ENCODE peak calls at places on chromosome 14, in five cellular contexts. G is HCT116, V is transverse colon, I is spleen, D is HL-60. O is an unnamed sample.

GRCh38 chr14:85573406-85573805 is 43.5 kb downstream of the FLRT2 start:
- DNase-seq in G (no peak), V (no peak), I (no peak), D (no peak), O (no peak)

GRCh38 chr14:69260979-69261605 is 1.1 kb downstream of the GALNT16 start:
- DNase-seq in G (no peak), V (peak), I (peak), D (no peak), O (no peak)

GRCh38 chr14:88837495-88837894 is 13.0 kb downstream of the TTC8 start:
- DNase-seq in G (no peak), V (no peak), I (no peak), D (no peak), O (no peak)

GRCh38 chr14:41604793-41605534 is 1.7 kb upstream of the LRFN5 start:
- DNase-seq in G (no peak), V (no peak), I (peak), D (no peak), O (peak)

GRCh38 chr14:43005807-43006206 is 1399.1 kb downstream of the LRFN5 start:
- DNase-seq in G (no peak), V (no peak), I (no peak), D (no peak), O (no peak)

GRCh38 chr14:75295491-75296338 is 17.1 kb downstream of the FOS start:
- DNase-seq in G (no peak), V (peak), I (peak), D (peak), O (no peak)

GRCh38 chr14:33949051-33950037 is 1.5 kb downstream of the EGLN3 start:
- DNase-seq in G (no peak), V (no peak), I (no peak), D (no peak), O (no peak)

GRCh38 chr14:62692490-62693106 is 352.7 kb downstream of the KCNH5 start:
- DNase-seq in G (no peak), V (no peak), I (no peak), D (no peak), O (no peak)

GRCh38 chr14:52348796-52349195 is 34.7 kb downstream of the PTGER2 start:
- DNase-seq in G (no peak), V (no peak), I (no peak), D (no peak), O (no peak)

GRCh38 chr14:53715390-53715730 is 241.3 kb downstream of the BMP4 start:
- DNase-seq in G (peak), V (no peak), I (no peak), D (no peak), O (no peak)

GRCh38 chr14:35403085-35403396 is 1.5 kb downstream of the NFKBIA start:
- DNase-seq in G (no peak), V (peak), I (peak), D (no peak), O (no peak)

GRCh38 chr14:20093442-20093841 is 17.1 kb upstream of the OR4K17 start:
- DNase-seq in G (no peak), V (no peak), I (no peak), D (peak), O (no peak)

GRCh38 chr14:45252356-45253069 is 489 bp downstream of the MIS18BP1 start:
- DNase-seq in G (no peak), V (no peak), I (peak), D (no peak), O (no peak)

GRCh38 chr14:76918176-76918750 is 92.1 kb downstream of the LRRC74A start:
- DNase-seq in G (no peak), V (peak), I (peak), D (no peak), O (no peak)

GRCh38 chr14:76784881-76785280 is 23.6 kb downstream of the VASH1 start:
- DNase-seq in G (peak), V (peak), I (peak), D (no peak), O (no peak)

GRCh38 chr14:91889477-91890211 is 22.3 kb upstream of the TC2N start:
- DNase-seq in G (no peak), V (peak), I (no peak), D (no peak), O (no peak)

GRCh38 chr14:100078997-100079561 is 13.9 kb downstream of the EVL start:
- DNase-seq in G (no peak), V (peak), I (peak), D (no peak), O (peak)

GRCh38 chr14:101962503-101962874 is 1.9 kb upstream of the DYNC1H1 start:
- DNase-seq in G (peak), V (peak), I (peak), D (no peak), O (no peak)

GRCh38 chr14:63470877-63471565 is 72.2 kb downstream of the PPP2R5E start:
- DNase-seq in G (peak), V (no peak), I (no peak), D (no peak), O (no peak)

DNA sequence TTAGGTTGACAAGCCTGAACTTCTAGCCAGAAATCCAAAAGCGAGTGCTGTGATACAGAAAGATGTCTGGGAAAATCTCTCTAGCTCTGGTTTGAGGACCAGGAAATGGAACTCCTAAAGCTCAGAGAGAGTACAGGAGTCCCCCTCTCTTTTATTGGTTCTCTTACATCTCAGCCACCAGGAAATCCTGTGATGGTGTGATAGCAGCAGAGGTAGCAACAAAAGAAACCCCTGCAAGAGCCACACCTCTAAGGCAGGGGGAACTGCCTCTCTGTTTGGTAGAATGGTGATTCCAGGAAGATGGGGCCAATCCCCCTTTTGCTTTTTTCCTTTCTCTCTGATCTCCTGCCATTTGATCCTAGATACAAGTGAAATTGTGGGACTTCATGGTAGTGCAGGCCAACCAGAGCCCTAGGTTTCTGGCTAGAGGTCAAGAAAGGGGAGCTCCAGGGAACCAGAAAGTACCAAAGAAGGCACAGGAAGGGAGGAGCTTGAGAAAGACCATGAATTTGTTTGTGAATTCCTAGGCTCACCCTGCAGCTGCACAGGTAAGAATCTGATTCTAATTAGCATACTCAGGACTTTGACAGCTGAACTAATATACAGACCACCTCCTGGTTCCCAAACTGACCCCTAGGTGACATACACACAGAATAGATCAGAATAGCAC is 88.5 kb downstream of the PAPLN start:
- DNase-seq in G (no peak), V (no peak), I (no peak), D (no peak), O (no peak)
- H3K27ac ChIP-seq in G (no peak), V (no peak), I (no peak), D (no peak), O (no peak)

GRCh38 chr14:54902143-54902520 is 494 bp downstream of the GCH1 start:
- DNase-seq in G (peak), V (peak), I (peak), D (peak), O (no peak)
- TF ChIP-seq POLR2AphosphoS5 in G (no peak), V (peak), I (peak), D (no peak), O (peak)

GRCh38 chr14:24314377-24315193 is 3.3 kb downstream of the LTB4R start:
- DNase-seq in G (no peak), V (no peak), I (no peak), D (no peak), O (no peak)
- H3K27ac ChIP-seq in G (no peak), V (no peak), I (peak), D (peak), O (peak)

GRCh38 chr14:95315156-95315555 is 4.6 kb downstream of the CLMN start:
- DNase-seq in G (no peak), V (no peak), I (no peak), D (no peak), O (no peak)

GRCh38 chr14:95313246-95313645 is 6.5 kb downstream of the CLMN start:
- DNase-seq in G (no peak), V (no peak), I (no peak), D (no peak), O (no peak)

GRCh38 chr14:95314609-95315008 is 5.1 kb downstream of the CLMN start:
- DNase-seq in G (no peak), V (peak), I (no peak), D (peak), O (no peak)

GRCh38 chr14:95315579-95315978 is 4.1 kb downstream of the CLMN start:
- DNase-seq in G (no peak), V (no peak), I (no peak), D (no peak), O (no peak)

DNA sequence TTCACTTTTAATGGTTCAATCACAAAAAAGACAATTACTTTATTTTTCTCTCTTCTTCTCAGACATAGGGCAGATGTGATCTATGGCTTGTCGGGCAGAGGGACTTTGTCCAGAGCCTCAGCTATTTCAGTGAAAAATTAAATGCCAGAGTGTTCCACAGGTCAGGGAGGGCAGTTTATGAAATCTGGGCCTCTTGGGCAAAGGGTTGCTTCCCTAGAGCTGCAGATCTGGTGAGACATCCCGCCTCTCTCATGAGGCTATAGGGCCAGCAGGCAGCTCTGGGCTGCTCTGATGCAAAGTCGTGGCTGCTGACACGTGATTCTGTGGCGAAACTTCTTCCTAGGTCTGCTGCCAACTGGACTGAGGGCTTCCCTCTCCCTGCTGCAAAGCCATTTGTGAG is 6.0 kb downstream of the CLMN start:
- DNase-seq in G (no peak), V (peak), I (no peak), D (peak), O (peak)
- TF ChIP-seq POLR2AphosphoS5 in G (no peak), V (peak), I (peak), D (no peak), O (peak)

GRCh38 chr14:104845033-104845666 is 19.9 kb upstream of the CEP170B start:
- DNase-seq in G (no peak), V (no peak), I (peak), D (no peak), O (no peak)
- H3K27ac ChIP-seq in G (no peak), V (no peak), I (no peak), D (no peak), O (no peak)

GRCh38 chr14:64931123-64931522 is 11.4 kb downstream of the GPX2 start:
- DNase-seq in G (no peak), V (no peak), I (no peak), D (no peak), O (no peak)

GRCh38 chr14:64929003-64929337 is 13.6 kb downstream of the GPX2 start:
- DNase-seq in G (no peak), V (no peak), I (no peak), D (no peak), O (no peak)

GRCh38 chr14:64932231-64932630 is 10.3 kb downstream of the GPX2 start:
- DNase-seq in G (no peak), V (no peak), I (no peak), D (no peak), O (no peak)

GRCh38 chr14:64928239-64929002 is 14.1 kb downstream of the GPX2 start:
- DNase-seq in G (no peak), V (no peak), I (no peak), D (no peak), O (no peak)

DNA sequence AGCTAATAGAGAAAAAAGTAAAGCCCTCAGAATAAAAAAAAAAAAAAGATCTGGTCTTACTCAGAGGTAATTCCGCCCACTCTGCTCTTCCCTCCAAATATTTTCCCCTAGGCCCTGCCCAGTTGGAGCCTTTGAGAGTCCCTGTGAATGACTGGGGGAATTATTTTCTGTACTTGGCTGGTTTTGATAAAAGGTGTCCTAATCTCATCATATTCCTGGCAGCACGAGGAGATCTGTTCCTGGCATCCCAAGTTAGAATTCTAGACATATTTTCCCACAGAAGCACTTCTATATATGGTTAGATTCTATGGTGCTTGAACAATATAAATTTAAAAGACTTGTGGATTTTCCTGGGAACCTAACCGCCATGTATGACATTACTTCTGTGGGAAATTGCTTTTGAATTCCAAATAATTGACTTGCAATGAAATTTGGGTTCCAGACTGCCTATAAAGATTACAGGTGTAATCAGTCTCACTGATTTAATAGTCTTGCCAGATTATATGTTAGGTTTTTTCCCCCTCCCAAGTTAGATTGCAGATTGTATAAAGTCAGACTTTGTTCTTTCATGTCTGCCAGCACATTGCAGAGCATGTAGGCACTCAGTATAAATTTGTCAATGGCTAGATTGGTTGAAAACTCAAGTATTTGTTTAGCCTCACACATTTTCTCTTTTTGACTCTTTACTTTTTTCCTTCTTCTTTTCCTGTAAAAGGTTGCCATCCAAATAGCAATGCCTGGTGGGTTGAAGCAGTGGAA is 12.3 kb downstream of the GPX2 start:
- DNase-seq in G (no peak), V (no peak), I (no peak), D (no peak), O (no peak)
- TF ChIP-seq POLR2AphosphoS5 in G (no peak), V (no peak), I (no peak), D (no peak), O (no peak)

GRCh38 chr14:68178282-68178681 is 358.7 kb downstream of the RAD51B start:
- DNase-seq in G (no peak), V (no peak), I (no peak), D (no peak), O (no peak)
- H3K27ac ChIP-seq in G (peak), V (peak), I (no peak), D (no peak), O (no peak)

GRCh38 chr14:105375635-105376057 is 22.7 kb upstream of the TEX22 start:
- DNase-seq in G (no peak), V (no peak), I (no peak), D (peak), O (no peak)
- TF ChIP-seq POLR2AphosphoS5 in G (peak), V (no peak), I (no peak), D (no peak), O (no peak)

GRCh38 chr14:106845286-106846087 is 1319.1 kb downstream of the TMEM121 start:
- DNase-seq in G (no peak), V (peak), I (peak), D (peak), O (no peak)

GRCh38 chr14:106846218-106846617 is 1319.8 kb downstream of the TMEM121 start:
- DNase-seq in G (no peak), V (no peak), I (no peak), D (no peak), O (no peak)

GRCh38 chr14:106844608-106845285 is 1318.4 kb downstream of the TMEM121 start:
- DNase-seq in G (no peak), V (peak), I (peak), D (peak), O (peak)

GRCh38 chr14:106850913-106851825 is 1324.8 kb downstream of the TMEM121 start:
- DNase-seq in G (no peak), V (peak), I (peak), D (no peak), O (peak)

GRCh38 chr14:106848330-106849121 is 1322.1 kb downstream of the TMEM121 start:
- DNase-seq in G (no peak), V (peak), I (no peak), D (no peak), O (no peak)
- H3K27ac ChIP-seq in G (no peak), V (peak), I (no peak), D (no peak), O (no peak)

GRCh38 chr14:104721704-104722431 is 2.2 kb upstream of the ADSS1 start:
- DNase-seq in G (no peak), V (no peak), I (no peak), D (no peak), O (no peak)

GRCh38 chr14:104724981-104725771 is 1.1 kb downstream of the ADSS1 start:
- DNase-seq in G (no peak), V (peak), I (no peak), D (no peak), O (no peak)

GRCh38 chr14:104724407-104724980 is 465 bp downstream of the ADSS1 start:
- DNase-seq in G (no peak), V (peak), I (no peak), D (no peak), O (no peak)

GRCh38 chr14:104722938-104723650 is 935 bp upstream of the ADSS1 start:
- DNase-seq in G (no peak), V (peak), I (no peak), D (peak), O (no peak)

DNA sequence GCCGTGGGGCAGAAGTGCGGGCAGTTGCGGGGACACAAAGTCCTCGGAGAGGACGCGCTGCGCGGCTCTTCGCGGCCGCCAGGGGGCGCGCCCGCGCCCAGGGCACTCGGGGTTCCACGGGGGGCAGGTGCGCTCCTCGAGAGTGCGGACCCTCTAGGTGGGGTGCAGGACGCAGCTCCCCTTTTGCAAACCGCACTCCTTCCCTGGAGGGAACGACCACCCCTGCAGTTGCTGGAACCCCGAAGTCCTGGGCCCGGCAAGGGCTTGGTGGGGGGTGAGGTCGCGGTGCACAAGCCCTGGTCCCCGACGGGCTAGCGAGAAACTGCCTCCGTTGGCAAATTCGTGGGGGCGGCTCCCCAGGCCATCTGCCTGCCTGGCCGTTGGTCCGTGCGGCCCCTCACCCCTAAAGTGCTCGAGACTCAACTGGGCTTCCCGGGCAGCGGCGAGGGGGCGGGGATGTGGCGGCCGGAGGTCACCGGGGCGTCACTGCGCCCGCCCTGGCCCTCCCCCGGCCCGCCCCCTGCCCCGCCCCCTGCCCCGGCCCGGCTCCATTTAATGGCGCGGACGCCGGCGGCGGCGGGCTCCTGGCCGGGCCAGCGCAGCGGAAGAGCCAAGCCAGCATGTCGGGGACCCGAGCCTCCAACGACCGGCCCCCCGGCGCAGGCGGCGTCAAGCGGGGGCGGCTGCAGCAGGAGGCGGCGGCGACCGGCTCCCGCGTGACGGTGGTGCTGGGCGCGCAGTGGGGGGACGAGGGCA is at the start of gene ADSS1:
- DNase-seq in G (no peak), V (peak), I (peak), D (peak), O (no peak)
- TF ChIP-seq POLR2AphosphoS5 in G (peak), V (no peak), I (peak), D (no peak), O (no peak)

O was measured in vagina.